ENCODE peak calls at places on chromosomes 7 and 10, in ten cellular contexts. One of them, this sample, is unnamed.

GRCh38 chr7:712601-713457 is 13.7 kb upstream of the DNAAF5 start:
- DNase-seq in gastrocnemius medialis: no peak
- DNase-seq in lung: no peak
- DNase-seq in Panc1: no peak
- DNase-seq in IMR-90: no peak
- DNase-seq in pancreas: no peak
- DNase-seq in lower lobe of right lung: peak
- DNase-seq in adrenal gland: no peak
- DNase-seq in mucosa of descending colon: no peak
- DNase-seq in testis: no peak
- DNase-seq in this sample: no peak

GRCh38 chr7:130207033-130207432 is 627 bp upstream of the SSMEM1 start:
- DNase-seq in gastrocnemius medialis: no peak
- DNase-seq in lung: no peak
- DNase-seq in Panc1: no peak
- DNase-seq in IMR-90: no peak
- DNase-seq in pancreas: no peak
- DNase-seq in lower lobe of right lung: no peak
- DNase-seq in adrenal gland: no peak
- DNase-seq in mucosa of descending colon: no peak
- DNase-seq in testis: no peak
- DNase-seq in this sample: no peak

GRCh38 chr7:36312064-36312914 is 77.4 kb upstream of the ANLN start:
- DNase-seq in gastrocnemius medialis: no peak
- DNase-seq in lung: peak
- DNase-seq in Panc1: no peak
- DNase-seq in IMR-90: no peak
- DNase-seq in pancreas: peak
- DNase-seq in lower lobe of right lung: peak
- DNase-seq in adrenal gland: no peak
- DNase-seq in mucosa of descending colon: peak
- DNase-seq in testis: no peak
- DNase-seq in this sample: no peak

GRCh38 chr10:98320476-98321202 is 52.6 kb upstream of the LOXL4 start:
- DNase-seq in gastrocnemius medialis: no peak
- DNase-seq in lung: no peak
- DNase-seq in Panc1: no peak
- DNase-seq in IMR-90: no peak
- DNase-seq in pancreas: no peak
- DNase-seq in lower lobe of right lung: no peak
- DNase-seq in adrenal gland: no peak
- DNase-seq in mucosa of descending colon: no peak
- DNase-seq in testis: no peak
- DNase-seq in this sample: no peak

GRCh38 chr7:43337191-43337590 is 224.7 kb downstream of the HECW1 start:
- DNase-seq in gastrocnemius medialis: no peak
- DNase-seq in lung: no peak
- DNase-seq in Panc1: no peak
- DNase-seq in IMR-90: no peak
- DNase-seq in pancreas: no peak
- DNase-seq in lower lobe of right lung: no peak
- DNase-seq in adrenal gland: no peak
- DNase-seq in mucosa of descending colon: no peak
- DNase-seq in testis: no peak
- DNase-seq in this sample: no peak

GRCh38 chr7:33773053-33773452 is 132.3 kb upstream of the BMPER start:
- DNase-seq in gastrocnemius medialis: no peak
- DNase-seq in lung: no peak
- DNase-seq in Panc1: no peak
- DNase-seq in IMR-90: peak
- DNase-seq in pancreas: no peak
- DNase-seq in lower lobe of right lung: no peak
- DNase-seq in adrenal gland: no peak
- DNase-seq in mucosa of descending colon: no peak
- DNase-seq in testis: no peak
- DNase-seq in this sample: no peak

GRCh38 chr10:48498940-48499510 is 105.8 kb downstream of the ARHGAP22 start:
- DNase-seq in gastrocnemius medialis: no peak
- DNase-seq in lung: no peak
- DNase-seq in Panc1: no peak
- DNase-seq in IMR-90: no peak
- DNase-seq in pancreas: no peak
- DNase-seq in lower lobe of right lung: no peak
- DNase-seq in adrenal gland: no peak
- DNase-seq in mucosa of descending colon: no peak
- DNase-seq in testis: no peak
- DNase-seq in this sample: no peak

GRCh38 chr7:148940702-148941597 is 56.9 kb upstream of the EZH2 start:
- DNase-seq in gastrocnemius medialis: peak
- DNase-seq in lung: peak
- DNase-seq in Panc1: peak
- DNase-seq in IMR-90: peak
- DNase-seq in pancreas: peak
- DNase-seq in lower lobe of right lung: peak
- DNase-seq in adrenal gland: peak
- DNase-seq in mucosa of descending colon: peak
- DNase-seq in testis: peak
- DNase-seq in this sample: peak

GRCh38 chr10:132861884-132862461 is 76.0 kb upstream of the NKX6-2 start:
- DNase-seq in gastrocnemius medialis: no peak
- DNase-seq in lung: no peak
- DNase-seq in Panc1: no peak
- DNase-seq in IMR-90: no peak
- DNase-seq in pancreas: no peak
- DNase-seq in lower lobe of right lung: peak
- DNase-seq in adrenal gland: peak
- DNase-seq in mucosa of descending colon: peak
- DNase-seq in testis: no peak
- DNase-seq in this sample: no peak

DNA sequence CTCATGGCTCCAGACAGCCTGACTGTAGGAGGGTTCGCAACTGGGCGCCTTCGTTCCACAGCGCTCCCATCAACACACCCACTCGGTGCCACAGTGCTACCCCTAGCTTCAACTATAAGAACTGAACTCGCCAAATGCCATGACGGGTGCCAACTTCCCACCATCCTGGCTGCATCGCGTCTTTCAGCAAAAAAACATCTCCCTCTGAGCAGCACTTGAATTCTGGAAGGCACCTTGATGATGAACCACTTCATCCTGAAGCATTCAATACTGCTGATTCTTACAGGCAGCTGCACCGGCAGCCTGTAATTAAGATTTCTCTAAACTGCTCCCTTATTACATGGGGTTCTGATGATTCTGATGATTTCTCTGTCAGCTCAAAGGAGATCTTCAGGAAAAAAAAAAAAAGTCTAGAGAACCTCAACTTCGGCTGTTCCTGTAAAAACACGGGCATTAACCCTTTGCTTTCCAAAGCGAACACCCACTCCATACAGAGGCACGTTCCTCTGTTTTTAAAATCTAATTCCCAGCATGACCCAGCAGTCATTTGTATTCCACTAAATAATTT is 1.2 kb downstream of the CYTH3 start:
- DNase-seq in gastrocnemius medialis: peak
- DNase-seq in lung: peak
- DNase-seq in Panc1: no peak
- DNase-seq in IMR-90: peak
- DNase-seq in pancreas: peak
- DNase-seq in lower lobe of right lung: peak
- DNase-seq in adrenal gland: peak
- DNase-seq in mucosa of descending colon: peak
- DNase-seq in testis: peak
- DNase-seq in this sample: no peak
- TF ChIP-seq CTCF in gastrocnemius medialis: peak
- TF ChIP-seq CTCF in lung: peak
- TF ChIP-seq CTCF in Panc1: no peak
- TF ChIP-seq CTCF in IMR-90: peak
- TF ChIP-seq CTCF in pancreas: no peak
- TF ChIP-seq CTCF in lower lobe of right lung: peak
- TF ChIP-seq CTCF in adrenal gland: peak
- TF ChIP-seq CTCF in mucosa of descending colon: no peak
- TF ChIP-seq CTCF in testis: peak
- TF ChIP-seq CTCF in this sample: peak

DNA sequence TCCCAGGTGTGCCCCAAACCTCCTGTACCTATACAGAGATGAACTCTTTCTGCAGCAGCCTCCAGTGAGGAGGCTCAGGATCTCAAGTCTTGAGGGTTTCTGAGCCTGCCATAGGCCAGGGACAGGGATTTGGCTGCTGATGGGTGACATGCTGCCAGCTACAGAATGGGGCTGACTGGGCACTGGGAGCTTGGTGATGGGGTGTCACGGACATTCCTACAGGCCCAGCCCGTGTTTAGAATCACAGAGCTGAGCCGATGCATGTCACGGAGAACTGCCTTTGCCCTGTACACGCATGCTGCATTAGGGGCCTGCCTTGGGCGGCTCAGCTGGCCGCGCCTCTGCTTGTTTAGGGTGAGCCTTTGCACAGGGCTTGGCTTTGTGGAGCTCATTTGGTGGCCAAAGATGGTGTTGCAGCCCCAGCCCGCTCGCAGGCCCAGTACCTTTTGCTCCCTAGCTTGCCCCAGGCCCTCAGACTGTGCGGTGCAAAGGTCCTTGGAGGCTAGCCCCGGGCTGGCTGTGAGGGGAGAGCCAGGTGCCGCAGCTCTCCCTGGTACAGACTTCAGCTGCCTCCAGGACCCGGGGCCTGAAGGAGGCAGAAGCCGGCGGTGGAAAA is 108.4 kb upstream of the BTBD16 start:
- DNase-seq in gastrocnemius medialis: no peak
- DNase-seq in lung: no peak
- DNase-seq in Panc1: no peak
- DNase-seq in IMR-90: no peak
- DNase-seq in pancreas: no peak
- DNase-seq in lower lobe of right lung: no peak
- DNase-seq in adrenal gland: no peak
- DNase-seq in mucosa of descending colon: peak
- DNase-seq in testis: no peak
- DNase-seq in this sample: no peak
- H3K4me3 ChIP-seq in gastrocnemius medialis: no peak
- H3K4me3 ChIP-seq in lung: no peak
- H3K4me3 ChIP-seq in Panc1: no peak
- H3K4me3 ChIP-seq in IMR-90: peak
- H3K4me3 ChIP-seq in pancreas: no peak
- H3K4me3 ChIP-seq in lower lobe of right lung: no peak
- H3K4me3 ChIP-seq in adrenal gland: no peak
- H3K4me3 ChIP-seq in mucosa of descending colon: no peak
- H3K4me3 ChIP-seq in testis: peak
- H3K4me3 ChIP-seq in this sample: peak

GRCh38 chr10:116120688-116121087 is 152.3 kb downstream of the GFRA1 start:
- DNase-seq in gastrocnemius medialis: no peak
- DNase-seq in lung: no peak
- DNase-seq in Panc1: no peak
- DNase-seq in IMR-90: no peak
- DNase-seq in pancreas: no peak
- DNase-seq in lower lobe of right lung: no peak
- DNase-seq in adrenal gland: no peak
- DNase-seq in mucosa of descending colon: no peak
- DNase-seq in testis: no peak
- DNase-seq in this sample: no peak
- TF ChIP-seq CTCF in gastrocnemius medialis: no peak
- TF ChIP-seq CTCF in lung: no peak
- TF ChIP-seq CTCF in Panc1: no peak
- TF ChIP-seq CTCF in IMR-90: peak
- TF ChIP-seq CTCF in pancreas: no peak
- TF ChIP-seq CTCF in lower lobe of right lung: no peak
- TF ChIP-seq CTCF in adrenal gland: peak
- TF ChIP-seq CTCF in mucosa of descending colon: no peak
- TF ChIP-seq CTCF in testis: peak
- TF ChIP-seq CTCF in this sample: peak

DNA sequence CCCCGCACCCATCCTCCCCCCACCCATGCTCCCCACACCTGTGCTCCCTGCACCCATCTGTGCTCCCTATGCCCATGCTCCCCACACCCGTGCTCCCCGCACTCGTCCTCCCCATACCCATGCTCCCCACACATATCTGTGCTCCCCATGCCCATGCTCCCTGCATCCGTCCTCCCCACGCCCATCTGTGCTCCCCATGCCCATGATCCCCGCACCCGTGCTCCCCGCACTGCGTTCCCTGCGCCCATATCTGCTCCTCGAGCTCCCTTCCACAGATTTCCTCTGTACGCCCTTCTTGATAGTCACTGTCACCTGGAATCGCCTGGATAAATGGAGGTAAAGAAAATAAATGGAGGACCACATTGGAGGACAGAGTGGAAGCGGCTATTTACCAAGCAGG is 9.9 kb downstream of the DIP2C start:
- DNase-seq in gastrocnemius medialis: no peak
- DNase-seq in lung: no peak
- DNase-seq in Panc1: no peak
- DNase-seq in IMR-90: no peak
- DNase-seq in pancreas: no peak
- DNase-seq in lower lobe of right lung: no peak
- DNase-seq in adrenal gland: no peak
- DNase-seq in mucosa of descending colon: no peak
- DNase-seq in testis: no peak
- DNase-seq in this sample: no peak
- H3K4me3 ChIP-seq in gastrocnemius medialis: no peak
- H3K4me3 ChIP-seq in lung: no peak
- H3K4me3 ChIP-seq in Panc1: no peak
- H3K4me3 ChIP-seq in IMR-90: no peak
- H3K4me3 ChIP-seq in pancreas: no peak
- H3K4me3 ChIP-seq in lower lobe of right lung: no peak
- H3K4me3 ChIP-seq in adrenal gland: no peak
- H3K4me3 ChIP-seq in mucosa of descending colon: no peak
- H3K4me3 ChIP-seq in testis: no peak
- H3K4me3 ChIP-seq in this sample: no peak

GRCh38 chr7:90727412-90727811 is 131.3 kb downstream of the CDK14 start:
- DNase-seq in gastrocnemius medialis: no peak
- DNase-seq in lung: no peak
- DNase-seq in Panc1: no peak
- DNase-seq in IMR-90: no peak
- DNase-seq in pancreas: no peak
- DNase-seq in lower lobe of right lung: no peak
- DNase-seq in adrenal gland: no peak
- DNase-seq in mucosa of descending colon: no peak
- DNase-seq in testis: no peak
- DNase-seq in this sample: no peak
- TF ChIP-seq CTCF in gastrocnemius medialis: no peak
- TF ChIP-seq CTCF in lung: no peak
- TF ChIP-seq CTCF in Panc1: no peak
- TF ChIP-seq CTCF in IMR-90: no peak
- TF ChIP-seq CTCF in pancreas: no peak
- TF ChIP-seq CTCF in lower lobe of right lung: no peak
- TF ChIP-seq CTCF in adrenal gland: no peak
- TF ChIP-seq CTCF in mucosa of descending colon: no peak
- TF ChIP-seq CTCF in testis: no peak
- TF ChIP-seq CTCF in this sample: no peak